ENCODE peak calls at places on chromosome 2, in ten cellular contexts. C is NB4; T is Panc1; B is mucosa of descending colon; R is activated CD4-positive, alpha-beta T cell treated with anti-CD3 and anti-CD28 coated beads for 48 hours; Y is C1 segment of cervical spinal cord; V is NCI-H460; N is endothelial cell; X is HT1080; U is NCI-H2081. K is an unnamed sample.

GRCh38 chr2:226579519-226579918 is 220.1 kb downstream of the IRS1 start:
- DNase-seq in C (peak; percentile 7), T (no peak), B (no peak), R (no peak), Y (no peak), V (no peak), N (no peak), X (peak; percentile 63), U (no peak), K (no peak)

GRCh38 chr2:60581461-60582282 is 28.2 kb upstream of the BCL11A start:
- DNase-seq in C (peak; percentile 81), T (no peak), B (peak; percentile 63), R (peak; percentile 78), Y (peak; percentile 17), V (peak; percentile 50), N (peak; percentile 89), X (peak; percentile 53), U (peak; percentile 86), K (no peak)

GRCh38 chr2:111191877-111192276 is 71.2 kb downstream of the BCL2L11 start:
- DNase-seq in C (peak; percentile 42), T (no peak), B (no peak), R (no peak), Y (no peak), V (no peak), N (no peak), X (no peak), U (no peak), K (no peak)

GRCh38 chr2:180000434-180000833 is 6.7 kb downstream of the CWC22 start:
- DNase-seq in C (no peak), T (no peak), B (no peak), R (no peak), Y (no peak), V (no peak), N (no peak), X (peak; percentile 16), U (no peak), K (peak; percentile 32)

GRCh38 chr2:182650704-182651103 is 65.4 kb upstream of the DNAJC10 start:
- DNase-seq in C (peak; percentile 50), T (peak; percentile 30), B (no peak), R (no peak), Y (no peak), V (peak; percentile 68), N (no peak), X (peak; percentile 65), U (peak; percentile 40), K (no peak)

GRCh38 chr2:235373171-235373570 is 120.7 kb upstream of the AGAP1 start:
- DNase-seq in C (no peak), T (no peak), B (no peak), R (no peak), Y (no peak), V (no peak), N (no peak), X (no peak), U (no peak), K (no peak)

GRCh38 chr2:133892352-133892913 is 324.2 kb upstream of the NCKAP5 start:
- DNase-seq in C (peak; percentile 7), T (no peak), B (no peak), R (no peak), Y (no peak), V (no peak), N (no peak), X (no peak), U (no peak), K (no peak)

GRCh38 chr2:139365189-139365588 is 585.0 kb upstream of the NXPH2 start:
- DNase-seq in C (no peak), T (no peak), B (no peak), R (no peak), Y (no peak), V (no peak), N (no peak), X (no peak), U (no peak), K (no peak)

GRCh38 chr2:105454801-105455485 is 56.1 kb upstream of the FHL2 start:
- DNase-seq in C (peak; percentile 59), T (peak; percentile 82), B (peak; percentile 71), R (peak; percentile 19), Y (no peak), V (peak; percentile 70), N (no peak), X (peak; percentile 68), U (peak; percentile 1), K (peak; percentile 82)

GRCh38 chr2:120516323-120517314 is 170.7 kb downstream of the INHBB start:
- DNase-seq in C (no peak), T (no peak), B (no peak), R (no peak), Y (no peak), V (no peak), N (no peak), X (no peak), U (no peak), K (no peak)

GRCh38 chr2:189179607-189179979 is at the start of gene COL5A2:
- DNase-seq in C (no peak), T (no peak), B (no peak), R (no peak), Y (no peak), V (peak; percentile 86), N (peak; percentile 52), X (no peak), U (no peak), K (peak; percentile 82)